ENCODE peak calls at places on chromosomes 1 and 21, in ten cellular contexts. Y, Q, L, H, C, O, J, K, G and R are unnamed samples.

GRCh38 chr1:55684131-55684650 is 469.0 kb upstream of the USP24 start:
- DNase-seq in C (no peak), Q (no peak), O (no peak), J (no peak), L (no peak), K (no peak), Y (no peak), G (no peak), H (no peak), R (no peak)

GRCh38 chr21:38119793-38120192 is 137.0 kb upstream of the KCNJ15 start:
- DNase-seq in J (no peak), O (no peak), Q (no peak), H (no peak), C (no peak), K (no peak), Y (no peak), G (no peak), L (no peak), R (no peak)

GRCh38 chr21:28337319-28337718 is 655.4 kb downstream of the LTN1 start:
- DNase-seq in H (no peak), Q (peak; percentile 58), O (peak; percentile 64), J (no peak), K (peak; percentile 42), L (no peak), G (peak; percentile 68), Y (no peak), C (no peak), R (no peak)

GRCh38 chr21:34018910-34019309 is 54.5 kb upstream of the MRPS6 start:
- DNase-seq in J (no peak), Y (no peak), Q (no peak), G (no peak), C (no peak), K (peak; percentile 83), H (no peak), L (no peak), O (no peak), R (no peak)

GRCh38 chr1:109980324-109981127 is 4.0 kb upstream of the AHCYL1 start:
- DNase-seq in H (no peak), Q (no peak), Y (no peak), G (peak; percentile 77), O (no peak), J (peak; percentile 65), L (no peak), C (no peak), K (no peak), R (no peak)

GRCh38 chr1:46444466-46444865 is 45.2 kb upstream of the DMBX1 start:
- DNase-seq in L (no peak), Y (no peak), G (no peak), J (no peak), Q (no peak), K (no peak), H (no peak), O (no peak), C (no peak), R (no peak)

GRCh38 chr1:169148472-169149252 is 42.2 kb downstream of the ATP1B1 start:
- DNase-seq in O (no peak), H (no peak), Q (no peak), C (no peak), Y (no peak), L (no peak), J (peak; percentile 12), K (no peak), G (peak; percentile 71), R (no peak)

GRCh38 chr1:45490623-45491463 is at the start of gene TESK2:
- DNase-seq in J (peak; percentile 92), O (peak; percentile 100), K (peak; percentile 100), H (peak; percentile 95), Q (peak; percentile 98), L (peak; percentile 98), G (peak; percentile 99), Y (peak; percentile 99), C (peak; percentile 98), R (peak; percentile 94)

GRCh38 chr1:223291796-223292195 is 72.2 kb downstream of the SUSD4 start:
- DNase-seq in K (no peak), L (no peak), C (no peak), G (no peak), J (no peak), O (no peak), Q (no peak), Y (no peak), H (no peak), R (no peak)

GRCh38 chr1:97034651-97035050 is 313.1 kb downstream of the PTBP2 start:
- DNase-seq in G (no peak), K (no peak), J (no peak), C (no peak), H (no peak), L (no peak), O (no peak), Y (no peak), Q (no peak), R (no peak)

GRCh38 chr1:21568006-21568746 is 59.0 kb downstream of the ALPL start:
- DNase-seq in G (no peak), H (no peak), Q (no peak), J (no peak), K (no peak), O (no peak), Y (no peak), C (no peak), L (no peak), R (no peak)

GRCh38 chr21:35909456-35910178 is 150.7 kb downstream of the SETD4 start:
- DNase-seq in C (no peak), J (no peak), L (no peak), Y (no peak), G (no peak), Q (peak; percentile 30), O (no peak), H (no peak), K (no peak), R (no peak)

GRCh38 chr1:11529763-11530730 is 51.1 kb downstream of the DISP3 start:
- DNase-seq in C (no peak), G (no peak), O (no peak), J (no peak), L (no peak), H (no peak), Y (no peak), K (no peak), Q (no peak), R (no peak)

GRCh38 chr21:35810431-35810970 is 249.8 kb downstream of the SETD4 start:
- DNase-seq in J (no peak), H (no peak), O (no peak), C (no peak), Y (no peak), L (no peak), G (no peak), K (no peak), Q (no peak), R (no peak)

GRCh38 chr1:203677771-203678170 is 51.1 kb downstream of the ATP2B4 start:
- DNase-seq in Q (no peak), C (peak; percentile 6), O (no peak), J (no peak), L (no peak), H (no peak), K (no peak), Y (no peak), G (no peak), R (no peak)

GRCh38 chr1:4447778-4448360 is 206.5 kb upstream of the AJAP1 start:
- DNase-seq in Y (no peak), O (no peak), C (no peak), Q (no peak), K (no peak), J (no peak), L (peak; percentile 15), H (no peak), G (no peak), R (no peak)

GRCh38 chr1:115343200-115343737 is 5.2 kb upstream of the NGF start:
- DNase-seq in Y (no peak), H (no peak), C (no peak), L (no peak), Q (no peak), O (no peak), J (no peak), G (no peak), K (peak; percentile 95), R (no peak)

GRCh38 chr1:208834346-208835081 is 590.3 kb upstream of the PLXNA2 start:
- DNase-seq in L (peak; percentile 9), O (no peak), H (no peak), Y (peak; percentile 55), J (no peak), G (no peak), Q (no peak), K (no peak), C (no peak), R (no peak)

GRCh38 chr1:167715653-167716302 is 6.0 kb upstream of the MPZL1 start:
- DNase-seq in G (peak; percentile 56), O (peak; percentile 38), L (no peak), H (no peak), J (no peak), Y (no peak), K (no peak), C (no peak), Q (no peak), R (no peak)

GRCh38 chr1:155892801-155893200 is 18.3 kb downstream of the RIT1 start:
- DNase-seq in J (no peak), H (no peak), K (no peak), O (no peak), L (no peak), G (no peak), C (no peak), Q (peak; percentile 41), Y (no peak), R (no peak)

GRCh38 chr1:227789881-227790400 is 25.5 kb upstream of the PRSS38 start:
- DNase-seq in K (no peak), C (no peak), Q (no peak), L (no peak), J (no peak), O (no peak), G (no peak), H (no peak), Y (no peak), R (no peak)

GRCh38 chr1:71414229-71414628 is 333.4 kb upstream of the ZRANB2 start:
- DNase-seq in K (no peak), H (no peak), Y (peak; percentile 2), G (no peak), J (no peak), L (no peak), O (no peak), Q (no peak), C (no peak), R (no peak)

GRCh38 chr1:94383966-94384408 is 34.2 kb upstream of the ABCD3 start:
- DNase-seq in L (no peak), Y (no peak), K (no peak), G (peak; percentile 94), J (peak; percentile 10), C (no peak), O (no peak), Q (no peak), H (no peak), R (no peak)

GRCh38 chr21:41779659-41780058 is 12.8 kb upstream of the RIPK4 start:
- DNase-seq in C (no peak), O (no peak), H (no peak), J (no peak), K (no peak), Y (peak; percentile 35), Q (no peak), G (no peak), L (no peak), R (no peak)

GRCh38 chr1:26036756-26037281 is 9.1 kb downstream of the SLC30A2 start:
- DNase-seq in O (no peak), H (no peak), Y (no peak), Q (no peak), J (no peak), L (no peak), K (no peak), C (no peak), G (no peak), R (no peak)

GRCh38 chr1:32701421-32701911 is 1.1 kb downstream of the SYNC start:
- DNase-seq in G (no peak), H (no peak), Y (no peak), J (no peak), L (no peak), K (no peak), C (no peak), Q (no peak), O (no peak), R (no peak)

GRCh38 chr1:228145050-228145343 is 4.7 kb upstream of the GJC2 start:
- DNase-seq in G (no peak), Y (no peak), C (no peak), K (no peak), H (no peak), Q (no peak), O (no peak), J (no peak), L (no peak), R (no peak)

GRCh38 chr1:24107462-24108225 is 4.3 kb downstream of the MYOM3 start:
- DNase-seq in L (no peak), J (no peak), H (no peak), Q (no peak), C (no peak), G (peak; percentile 78), K (no peak), O (no peak), Y (no peak), R (no peak)